ENCODE peak calls at places on chromosomes 3 and 15, in seven cellular contexts. K is IMR-90, N is tibial nerve, I is Peyer's patch, J is HCT116, U is heart left ventricle, B is A549. A is an unnamed sample. For H3K4me1, the result is how much of the 10 kb centered on the place peaks cover.

GRCh38 chr3:18425641-18426403 is 683 bp upstream of the SATB1 start:
- DNase-seq in K (no peak), N (no peak), I (peak), J (no peak), U (peak), B (no peak), A (peak)

GRCh38 chr3:150106752-150107428 is 136.2 kb upstream of the PFN2 start:
- DNase-seq in K (peak), N (no peak), I (no peak), J (no peak), U (no peak), B (peak), A (no peak)

GRCh38 chr3:172069473-172069872 is 30.1 kb downstream of the FNDC3B start:
- DNase-seq in K (no peak), N (no peak), I (no peak), J (no peak), U (no peak), B (no peak), A (no peak)

GRCh38 chr15:48748535-48748934 is 62.3 kb downstream of the CEP152 start:
- DNase-seq in K (peak), N (no peak), I (no peak), J (no peak), U (no peak), B (no peak), A (no peak)

GRCh38 chr15:82021021-82021420 is 24.8 kb downstream of the MEX3B start:
- DNase-seq in K (peak), N (no peak), I (no peak), J (no peak), U (no peak), B (no peak), A (no peak)

GRCh38 chr15:65085990-65086679 is 9.6 kb downstream of the KBTBD13 start:
- DNase-seq in K (peak), N (no peak), I (no peak), J (peak), U (no peak), B (peak), A (peak)

GRCh38 chr3:73148653-73149052 is 87.2 kb downstream of the EBLN2 start:
- DNase-seq in K (no peak), N (no peak), I (no peak), J (no peak), U (no peak), B (no peak), A (no peak)

GRCh38 chr3:18079739-18080138 is 337.3 kb upstream of the TBC1D5 start:
- DNase-seq in K (peak), N (no peak), I (no peak), J (peak), U (no peak), B (no peak), A (no peak)

GRCh38 chr15:95584088-95584487 is 746.4 kb upstream of the NR2F2 start:
- DNase-seq in K (peak), N (no peak), I (no peak), J (no peak), U (no peak), B (no peak), A (no peak)

DNA sequence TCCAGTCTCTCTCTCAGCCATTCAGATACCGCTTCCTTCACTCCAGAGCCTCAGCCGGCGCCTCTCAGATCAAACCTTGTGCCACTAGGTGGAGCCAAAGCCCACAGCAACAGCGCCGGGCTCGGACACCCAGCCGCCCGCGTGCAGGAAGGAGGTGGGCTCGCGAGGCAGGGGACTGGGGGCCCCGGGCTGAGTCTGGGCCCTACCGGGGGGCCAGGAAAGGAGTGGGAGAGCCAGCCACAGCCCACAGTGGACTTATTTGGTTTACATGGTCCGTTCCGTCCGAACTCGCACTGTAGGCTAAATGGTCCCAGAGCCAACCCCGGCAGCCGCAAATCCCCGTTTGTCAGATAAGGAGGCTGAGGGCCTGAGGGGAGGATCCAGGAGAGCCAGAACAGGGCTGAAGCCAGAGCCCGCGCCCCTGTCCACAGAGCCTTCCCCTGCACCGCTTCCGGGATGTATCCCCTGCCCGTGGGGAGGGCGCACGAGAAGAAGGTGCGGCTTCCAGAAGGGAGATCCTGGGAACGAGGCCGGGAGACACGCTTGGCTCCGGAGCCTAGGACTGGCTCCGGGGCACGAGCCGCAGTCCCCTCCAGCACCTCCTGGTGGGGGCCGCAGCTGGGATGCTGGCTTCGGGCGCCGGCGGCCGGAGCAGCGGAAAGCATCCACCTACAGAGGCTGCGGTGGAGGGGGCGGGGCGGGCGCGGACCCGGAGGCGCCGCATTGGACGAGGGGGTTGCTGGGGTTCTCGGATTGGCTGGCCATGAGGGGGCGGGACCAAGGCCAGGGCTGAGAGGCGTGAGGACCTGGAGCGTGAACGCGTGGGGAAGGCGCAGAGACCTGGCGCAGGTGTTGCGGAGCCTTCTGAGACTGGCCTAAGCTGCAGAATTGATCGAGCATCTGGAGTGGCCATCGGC is 6.5 kb upstream of the CYP11A1 start:
- DNase-seq in K (peak), N (peak), I (peak), J (peak), U (peak), B (peak), A (peak)
- TF ChIP-seq POLR2A in K (peak), N (no peak), I (no peak), J (peak), U (no peak), B (no peak), A (no peak)

DNA sequence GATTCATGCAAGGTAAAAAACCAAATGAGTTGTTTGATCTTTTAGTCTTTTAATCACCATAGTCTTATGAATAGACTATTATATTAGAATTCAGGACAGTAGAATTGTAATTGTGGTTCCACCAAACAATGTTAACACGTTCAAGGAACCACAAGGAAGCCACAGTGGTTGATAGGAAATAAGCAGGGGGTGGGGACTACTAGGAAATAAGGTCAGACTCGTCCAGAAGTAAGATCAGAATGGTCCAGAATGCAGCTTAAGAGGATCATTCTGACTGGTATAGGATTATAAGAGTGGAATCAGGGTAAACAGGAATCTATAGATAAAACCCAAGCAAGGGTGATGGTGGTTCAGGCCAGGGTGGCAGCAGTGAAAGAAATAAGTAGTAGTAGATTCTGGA is 7.5 kb downstream of the MYNN start:
- DNase-seq in K (no peak), N (no peak), I (no peak), J (no peak), U (no peak), B (no peak), A (no peak)
- H3K4me1 ChIP-seq in K (under half), N (under half), I (under half), J (under half), U (under half), B (under half), A (under half)

DNA sequence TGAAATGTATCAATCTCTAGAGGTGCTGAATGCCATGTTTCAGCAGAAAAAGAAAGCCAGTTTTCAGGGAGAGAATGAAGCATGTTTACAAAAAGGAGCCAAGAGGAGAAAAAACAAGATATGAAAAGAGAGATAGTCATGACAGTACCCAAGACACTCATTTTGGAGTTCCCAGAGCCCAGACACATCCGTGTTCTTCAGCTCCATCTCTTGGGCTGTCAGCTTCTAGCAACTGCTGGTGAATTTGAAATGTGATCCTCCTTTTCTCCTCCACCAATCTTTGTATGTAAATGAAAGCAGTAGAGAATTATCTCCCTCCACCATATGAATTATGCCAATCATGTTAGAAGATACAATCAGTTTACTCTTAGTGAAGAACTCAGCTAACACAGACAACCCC is 93.0 kb upstream of the SLC25A36 start:
- DNase-seq in K (no peak), N (no peak), I (no peak), J (no peak), U (no peak), B (no peak), A (no peak)
- TF ChIP-seq CTCF in K (no peak), N (no peak), I (no peak), J (no peak), U (no peak), B (no peak), A (no peak)

GRCh38 chr3:115148142-115148790 is 1.2 kb upstream of the ZBTB20 start:
- DNase-seq in K (peak), N (no peak), I (no peak), J (no peak), U (no peak), B (no peak), A (no peak)
- TF ChIP-seq POLR2A in K (peak), N (peak), I (no peak), J (no peak), U (no peak), B (no peak), A (no peak)

GRCh38 chr3:16181361-16181760 is 6.9 kb downstream of the GALNT15 start:
- DNase-seq in K (peak), N (peak), I (no peak), J (no peak), U (no peak), B (no peak), A (no peak)

GRCh38 chr3:16179771-16180736 is 5.6 kb downstream of the GALNT15 start:
- DNase-seq in K (peak), N (no peak), I (no peak), J (no peak), U (no peak), B (no peak), A (no peak)

GRCh38 chr3:16182183-16182582 is 7.7 kb downstream of the GALNT15 start:
- DNase-seq in K (peak), N (no peak), I (no peak), J (no peak), U (no peak), B (no peak), A (no peak)

GRCh38 chr3:16179261-16179660 is 4.8 kb downstream of the GALNT15 start:
- DNase-seq in K (no peak), N (no peak), I (no peak), J (no peak), U (no peak), B (no peak), A (no peak)

DNA sequence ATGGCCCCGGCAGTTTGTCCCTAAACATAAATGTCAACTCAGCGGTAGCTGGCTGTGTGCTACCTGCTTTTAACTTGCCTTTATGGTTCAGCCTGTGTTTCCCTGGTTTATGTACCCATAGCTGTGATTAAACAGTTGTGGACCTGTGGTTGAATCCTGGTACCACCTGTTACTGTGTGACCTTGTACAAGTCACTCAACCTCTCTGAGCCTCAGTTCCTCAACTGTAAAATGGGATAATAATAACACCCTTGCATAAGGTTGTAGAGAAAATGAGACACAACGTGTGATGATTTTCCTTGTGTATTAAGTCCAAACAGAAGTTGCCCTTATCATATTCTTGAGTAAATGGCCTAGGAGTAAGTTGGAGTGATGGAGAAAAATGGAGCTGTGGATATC is 6.3 kb downstream of the GALNT15 start:
- DNase-seq in K (no peak), N (no peak), I (no peak), J (no peak), U (no peak), B (no peak), A (no peak)
- H3K4me1 ChIP-seq in K (under half), N (under half), I (under half), J (under half), U (under half), B (under half), A (under half)

GRCh38 chr15:84748274-84749110 is at the start of gene ZNF592:
- DNase-seq in K (peak), N (peak), I (peak), J (no peak), U (peak), B (peak), A (peak)
- TF ChIP-seq CTCF in K (peak), N (peak), I (peak), J (no peak), U (peak), B (peak), A (no peak)

GRCh38 chr3:38004415-38005075 is 14.0 kb downstream of the VILL start:
- DNase-seq in K (peak), N (peak), I (peak), J (peak), U (peak), B (peak), A (peak)
- TF ChIP-seq POLR2A in K (no peak), N (no peak), I (peak), J (no peak), U (no peak), B (no peak), A (no peak)